ENCODE peak calls at places on chromosome 1, in six cellular contexts. One of them, this sample, is unnamed.

GRCh38 chr1:237316352-237316751 is 274.4 kb downstream of the RYR2 start:
- DNase-seq in A549: no peak
- DNase-seq in K562: no peak
- DNase-seq in stomach: no peak
- DNase-seq in transverse colon: no peak
- DNase-seq in tibial nerve: no peak
- DNase-seq in this sample: no peak

GRCh38 chr1:206005761-206006160 is 2.6 kb upstream of the RAB7B start:
- DNase-seq in transverse colon: no peak
- DNase-seq in tibial nerve: no peak
- DNase-seq in A549: no peak
- DNase-seq in stomach: no peak
- DNase-seq in K562: no peak
- DNase-seq in this sample: no peak

GRCh38 chr1:38420666-38421065 is 374.1 kb upstream of the POU3F1 start:
- DNase-seq in transverse colon: no peak
- DNase-seq in tibial nerve: no peak
- DNase-seq in A549: no peak
- DNase-seq in stomach: no peak
- DNase-seq in K562: no peak
- DNase-seq in this sample: no peak

GRCh38 chr1:205230965-205231364 is 3.2 kb downstream of the TMCC2 start:
- DNase-seq in stomach: no peak
- DNase-seq in tibial nerve: no peak
- DNase-seq in K562: no peak
- DNase-seq in transverse colon: no peak
- DNase-seq in A549: no peak
- DNase-seq in this sample: no peak

GRCh38 chr1:45999507-45999906 is 132.9 kb downstream of the PIK3R3 start:
- DNase-seq in stomach: no peak
- DNase-seq in tibial nerve: no peak
- DNase-seq in K562: no peak
- DNase-seq in A549: no peak
- DNase-seq in transverse colon: no peak
- DNase-seq in this sample: no peak

GRCh38 chr1:194846488-194846887 is 1660.1 kb upstream of the B3GALT2 start:
- DNase-seq in transverse colon: no peak
- DNase-seq in tibial nerve: no peak
- DNase-seq in A549: no peak
- DNase-seq in K562: no peak
- DNase-seq in stomach: no peak
- DNase-seq in this sample: no peak

GRCh38 chr1:159207080-159207479 is 2.4 kb downstream of the ACKR1 start:
- DNase-seq in A549: no peak
- DNase-seq in tibial nerve: no peak
- DNase-seq in K562: no peak
- DNase-seq in transverse colon: no peak
- DNase-seq in stomach: no peak
- DNase-seq in this sample: no peak

GRCh38 chr1:245942861-245943260 is 564.2 kb downstream of the SMYD3 start:
- DNase-seq in A549: no peak
- DNase-seq in tibial nerve: no peak
- DNase-seq in stomach: no peak
- DNase-seq in K562: no peak
- DNase-seq in transverse colon: no peak
- DNase-seq in this sample: no peak

GRCh38 chr1:4172659-4173599 is 272.9 kb upstream of the C1orf174 start:
- DNase-seq in transverse colon: no peak
- DNase-seq in stomach: peak
- DNase-seq in K562: peak
- DNase-seq in A549: peak
- DNase-seq in tibial nerve: no peak
- DNase-seq in this sample: no peak

GRCh38 chr1:52904590-52905375 is 16.8 kb downstream of the ECHDC2 start:
- DNase-seq in K562: peak
- DNase-seq in A549: peak
- DNase-seq in tibial nerve: no peak
- DNase-seq in stomach: peak
- DNase-seq in transverse colon: no peak
- DNase-seq in this sample: no peak

GRCh38 chr1:85344256-85344694 is 67.8 kb upstream of the BCL10 start:
- DNase-seq in K562: peak
- DNase-seq in A549: peak
- DNase-seq in tibial nerve: no peak
- DNase-seq in stomach: peak
- DNase-seq in transverse colon: peak
- DNase-seq in this sample: no peak

GRCh38 chr1:156638189-156638588 is 3.7 kb upstream of the BCAN start:
- DNase-seq in tibial nerve: no peak
- DNase-seq in transverse colon: no peak
- DNase-seq in stomach: no peak
- DNase-seq in A549: no peak
- DNase-seq in K562: no peak
- DNase-seq in this sample: no peak

GRCh38 chr1:242081446-242081845 is 82.5 kb upstream of the MAP1LC3C start:
- DNase-seq in K562: no peak
- DNase-seq in stomach: no peak
- DNase-seq in tibial nerve: no peak
- DNase-seq in transverse colon: no peak
- DNase-seq in A549: no peak
- DNase-seq in this sample: no peak

GRCh38 chr1:38896169-38896568 is 14.8 kb upstream of the GJA9 start:
- DNase-seq in transverse colon: no peak
- DNase-seq in tibial nerve: no peak
- DNase-seq in K562: no peak
- DNase-seq in stomach: no peak
- DNase-seq in A549: no peak
- DNase-seq in this sample: no peak

GRCh38 chr1:178374016-178374415 is 122.7 kb downstream of the CLEC20A start:
- DNase-seq in stomach: no peak
- DNase-seq in tibial nerve: no peak
- DNase-seq in K562: no peak
- DNase-seq in transverse colon: no peak
- DNase-seq in A549: no peak
- DNase-seq in this sample: no peak

GRCh38 chr1:90761156-90761555 is 44.1 kb upstream of the BARHL2 start:
- DNase-seq in A549: no peak
- DNase-seq in K562: no peak
- DNase-seq in tibial nerve: no peak
- DNase-seq in stomach: no peak
- DNase-seq in transverse colon: no peak
- DNase-seq in this sample: no peak

GRCh38 chr1:111441573-111442192 is 7.4 kb downstream of the WDR77 start:
- DNase-seq in K562: peak
- DNase-seq in tibial nerve: no peak
- DNase-seq in transverse colon: peak
- DNase-seq in stomach: peak
- DNase-seq in A549: peak
- DNase-seq in this sample: no peak

GRCh38 chr1:53608071-53608470 is 130.9 kb downstream of the GLIS1 start:
- DNase-seq in K562: no peak
- DNase-seq in transverse colon: no peak
- DNase-seq in stomach: no peak
- DNase-seq in tibial nerve: no peak
- DNase-seq in A549: no peak
- DNase-seq in this sample: no peak

GRCh38 chr1:110005971-110006370 is 21.4 kb downstream of the AHCYL1 start:
- DNase-seq in tibial nerve: no peak
- DNase-seq in transverse colon: no peak
- DNase-seq in A549: no peak
- DNase-seq in stomach: no peak
- DNase-seq in K562: no peak
- DNase-seq in this sample: no peak

GRCh38 chr1:224668991-224669390 is 52.9 kb downstream of the CNIH3 start:
- DNase-seq in tibial nerve: no peak
- DNase-seq in K562: no peak
- DNase-seq in transverse colon: no peak
- DNase-seq in stomach: no peak
- DNase-seq in A549: no peak
- DNase-seq in this sample: no peak

GRCh38 chr1:210236840-210237409 is 4.3 kb downstream of the SERTAD4 start:
- DNase-seq in transverse colon: peak
- DNase-seq in A549: no peak
- DNase-seq in tibial nerve: peak
- DNase-seq in stomach: no peak
- DNase-seq in K562: no peak
- DNase-seq in this sample: peak

GRCh38 chr1:14301704-14302024 is 296.8 kb upstream of the KAZN start:
- DNase-seq in A549: no peak
- DNase-seq in tibial nerve: no peak
- DNase-seq in K562: no peak
- DNase-seq in transverse colon: no peak
- DNase-seq in stomach: no peak
- DNase-seq in this sample: no peak

GRCh38 chr1:151553659-151554058 is 13.6 kb downstream of the TUFT1 start:
- DNase-seq in transverse colon: no peak
- DNase-seq in tibial nerve: no peak
- DNase-seq in stomach: no peak
- DNase-seq in K562: no peak
- DNase-seq in A549: no peak
- DNase-seq in this sample: no peak

GRCh38 chr1:189787201-189787600 is 690.5 kb downstream of the BRINP3 start:
- DNase-seq in tibial nerve: no peak
- DNase-seq in A549: no peak
- DNase-seq in stomach: no peak
- DNase-seq in transverse colon: no peak
- DNase-seq in K562: no peak
- DNase-seq in this sample: no peak

GRCh38 chr1:224430511-224431113 is 4.0 kb downstream of the WDR26 start:
- DNase-seq in K562: peak
- DNase-seq in A549: peak
- DNase-seq in stomach: no peak
- DNase-seq in transverse colon: no peak
- DNase-seq in tibial nerve: peak
- DNase-seq in this sample: no peak

GRCh38 chr1:162302660-162303344 is 73.9 kb downstream of the SPATA46 start:
- DNase-seq in tibial nerve: no peak
- DNase-seq in stomach: no peak
- DNase-seq in transverse colon: no peak
- DNase-seq in A549: no peak
- DNase-seq in K562: no peak
- DNase-seq in this sample: no peak

GRCh38 chr1:36486436-36487335 is 4.0 kb upstream of the CSF3R start:
- DNase-seq in tibial nerve: peak
- DNase-seq in A549: peak
- DNase-seq in K562: no peak
- DNase-seq in transverse colon: peak
- DNase-seq in stomach: peak
- DNase-seq in this sample: peak
- TF ChIP-seq EP300 in tibial nerve: no peak
- TF ChIP-seq EP300 in A549: peak
- TF ChIP-seq EP300 in K562: no peak
- TF ChIP-seq EP300 in transverse colon: no peak
- TF ChIP-seq EP300 in stomach: no peak
- TF ChIP-seq EP300 in this sample: no peak

GRCh38 chr1:25550155-25550506 is 6.7 kb downstream of the LDLRAP1 start:
- DNase-seq in stomach: no peak
- DNase-seq in tibial nerve: no peak
- DNase-seq in K562: peak
- DNase-seq in transverse colon: no peak
- DNase-seq in A549: no peak
- DNase-seq in this sample: no peak
- H3K27ac ChIP-seq in stomach: peak
- H3K27ac ChIP-seq in tibial nerve: peak
- H3K27ac ChIP-seq in K562: peak
- H3K27ac ChIP-seq in transverse colon: peak
- H3K27ac ChIP-seq in A549: no peak
- H3K27ac ChIP-seq in this sample: no peak

DNA sequence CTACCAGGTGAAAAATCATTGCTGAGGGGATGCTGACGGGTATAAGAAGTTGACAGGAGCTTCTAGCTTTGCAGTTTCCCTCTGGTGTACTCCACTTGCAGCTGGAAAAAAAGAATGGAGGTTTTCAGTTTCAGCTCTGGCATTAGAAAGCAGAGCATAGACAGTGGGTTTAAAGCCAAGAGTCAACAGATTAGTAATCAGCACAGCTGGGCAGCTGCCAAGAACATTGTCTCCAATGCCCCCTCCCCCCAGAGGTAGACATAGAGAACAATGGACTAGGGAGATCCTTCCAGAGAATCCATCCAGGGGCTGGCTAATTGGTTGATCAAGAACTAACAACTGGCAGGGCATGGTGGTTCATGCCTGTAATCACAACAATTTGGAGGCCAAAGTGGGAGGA is 10.1 kb upstream of the ZBTB8B start:
- DNase-seq in tibial nerve: no peak
- DNase-seq in K562: no peak
- DNase-seq in transverse colon: no peak
- DNase-seq in A549: no peak
- DNase-seq in stomach: no peak
- DNase-seq in this sample: no peak
- TF ChIP-seq POLR2A in tibial nerve: no peak
- TF ChIP-seq POLR2A in K562: no peak
- TF ChIP-seq POLR2A in transverse colon: no peak
- TF ChIP-seq POLR2A in A549: no peak
- TF ChIP-seq POLR2A in stomach: no peak
- TF ChIP-seq POLR2A in this sample: no peak

GRCh38 chr1:214603819-214604252 is 841 bp downstream of the CENPF start:
- DNase-seq in A549: no peak
- DNase-seq in transverse colon: no peak
- DNase-seq in tibial nerve: no peak
- DNase-seq in K562: peak
- DNase-seq in stomach: no peak
- DNase-seq in this sample: no peak

GRCh38 chr1:214604543-214604942 is 1.5 kb downstream of the CENPF start:
- DNase-seq in tibial nerve: no peak
- DNase-seq in stomach: no peak
- DNase-seq in A549: no peak
- DNase-seq in transverse colon: no peak
- DNase-seq in K562: no peak
- DNase-seq in this sample: no peak

DNA sequence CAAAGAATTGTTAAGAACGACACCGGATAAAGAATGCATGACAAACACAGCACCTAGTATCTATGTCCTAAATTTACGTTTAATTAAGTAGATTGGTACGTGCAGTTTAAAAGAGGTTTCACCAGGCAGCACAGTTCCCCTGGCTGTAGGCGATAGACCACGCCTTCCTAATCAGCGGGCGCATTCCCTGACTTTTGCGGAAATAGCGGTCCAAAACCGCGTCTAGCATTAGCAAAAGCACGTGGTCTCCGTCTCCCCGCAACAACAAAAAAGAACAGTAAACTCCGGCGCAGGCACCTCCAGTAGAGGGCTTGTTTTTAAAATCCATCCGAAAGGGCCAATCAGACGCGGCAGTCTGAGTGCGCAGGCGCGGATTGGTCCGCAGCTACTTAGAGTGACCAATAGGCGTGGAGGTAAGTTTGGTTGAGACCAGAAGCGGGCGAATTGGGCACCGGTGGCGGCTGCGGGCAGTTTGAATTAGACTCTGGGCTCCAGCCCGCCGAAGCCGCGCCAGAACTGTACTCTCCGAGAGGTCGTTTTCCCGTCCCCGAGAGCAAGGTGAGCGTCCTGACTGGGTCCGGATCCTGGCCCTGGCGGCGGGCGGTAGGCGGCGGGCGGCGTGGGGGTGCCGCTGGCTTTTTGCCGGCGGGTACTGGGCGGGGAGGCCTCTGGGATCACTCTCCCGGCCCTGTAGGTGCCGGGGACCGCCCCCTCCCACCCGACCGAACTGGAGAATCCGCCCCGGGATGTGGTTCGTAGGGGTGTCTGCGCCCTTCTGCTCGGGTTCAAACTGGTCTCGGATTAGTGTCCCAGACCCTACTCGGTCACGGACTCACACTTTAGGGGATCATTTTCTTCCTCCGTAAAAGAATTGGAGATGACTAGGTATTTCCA is at the start of gene CENPF:
- DNase-seq in tibial nerve: peak
- DNase-seq in stomach: peak
- DNase-seq in A549: peak
- DNase-seq in transverse colon: peak
- DNase-seq in K562: peak
- DNase-seq in this sample: peak
- TF ChIP-seq EP300 in tibial nerve: peak
- TF ChIP-seq EP300 in stomach: no peak
- TF ChIP-seq EP300 in A549: no peak
- TF ChIP-seq EP300 in transverse colon: no peak
- TF ChIP-seq EP300 in K562: peak
- TF ChIP-seq EP300 in this sample: no peak